ENCODE peak calls at places on chromosomes 2 and 18, in seven cellular contexts. Q, S, P, M, Z, Y and C are unnamed samples.

GRCh38 chr2:52181080-52181479 is 1149.1 kb upstream of the NRXN1 start:
- DNase-seq in Z (no peak), S (no peak), M (no peak), Y (no peak), P (no peak), Q (no peak), C (no peak)

GRCh38 chr2:23900927-23901322 is 26.0 kb downstream of the ATAD2B start:
- DNase-seq in P (no peak), Y (no peak), M (peak), Z (no peak), S (no peak), Q (no peak), C (peak)

GRCh38 chr2:45047301-45047700 is 38.0 kb upstream of the SIX2 start:
- DNase-seq in P (no peak), S (no peak), Z (no peak), Q (no peak), M (no peak), Y (no peak), C (no peak)

GRCh38 chr2:36526216-36526615 is 71.8 kb downstream of the FEZ2 start:
- DNase-seq in Z (no peak), Q (no peak), Y (no peak), M (no peak), S (no peak), P (no peak), C (no peak)

GRCh38 chr2:138321458-138321857 is 180.1 kb upstream of the SPOPL start:
- DNase-seq in Z (no peak), Y (no peak), S (no peak), Q (no peak), P (no peak), M (no peak), C (peak)

GRCh38 chr2:20501974-20502373 is 55.1 kb downstream of the RHOB start:
- DNase-seq in S (no peak), M (no peak), Y (peak), Z (no peak), P (no peak), Q (no peak), C (no peak)

GRCh38 chr2:179422037-179422643 is 157.5 kb upstream of the SESTD1 start:
- DNase-seq in M (peak), S (peak), Y (peak), Q (peak), P (peak), Z (peak), C (peak)

GRCh38 chr2:100178085-100178788 is 35.8 kb upstream of the AFF3 start:
- DNase-seq in Q (no peak), S (no peak), Y (peak), Z (peak), M (peak), P (no peak), C (peak)

GRCh38 chr2:60560734-60561649 is 7.5 kb upstream of the BCL11A start:
- DNase-seq in Z (no peak), M (peak), Y (no peak), Q (no peak), S (no peak), P (no peak), C (no peak)

GRCh38 chr18:73881396-73881795 is 266.2 kb downstream of the FBXO15 start:
- DNase-seq in Q (no peak), Z (no peak), M (no peak), P (no peak), Y (no peak), S (no peak), C (no peak)

GRCh38 chr2:152743004-152743403 is 24.6 kb downstream of the ARL6IP6 start:
- DNase-seq in Y (peak), P (no peak), S (no peak), Q (no peak), Z (no peak), M (peak), C (peak)

GRCh38 chr2:48415765-48416515 is 114.0 kb upstream of the STON1 start:
- DNase-seq in M (peak), Z (no peak), Q (no peak), P (no peak), Y (no peak), S (no peak), C (no peak)

GRCh38 chr2:82120120-82120519 is 1815.6 kb upstream of the LRRTM1 start:
- DNase-seq in Q (no peak), Y (no peak), S (no peak), Z (peak), M (no peak), P (no peak), C (peak)

GRCh38 chr2:240596491-240596931 is 10.0 kb downstream of the CAPN10 start:
- DNase-seq in Z (no peak), Y (no peak), M (no peak), P (peak), S (peak), Q (peak), C (no peak)

GRCh38 chr2:182165196-182165595 is 179.5 kb downstream of the PPP1R1C start:
- DNase-seq in Q (no peak), S (no peak), Z (no peak), Y (no peak), M (no peak), P (no peak), C (no peak)

GRCh38 chr2:70981421-70981820 is 3.0 kb downstream of the ANKRD53 start:
- DNase-seq in Y (no peak), M (no peak), P (no peak), Q (no peak), S (no peak), Z (no peak), C (no peak)

GRCh38 chr2:26702025-26702424 is 9.5 kb downstream of the KCNK3 start:
- DNase-seq in S (no peak), M (peak), Z (no peak), P (no peak), Q (no peak), Y (no peak), C (no peak)

GRCh38 chr2:84925336-84925723 is 19.9 kb downstream of the TMSB10 start:
- DNase-seq in Z (no peak), Y (no peak), Q (no peak), P (no peak), M (no peak), S (no peak), C (no peak)

GRCh38 chr2:41160439-41160838 is 708.5 kb upstream of the SLC8A1 start:
- DNase-seq in Q (no peak), S (no peak), M (peak), P (no peak), Y (no peak), Z (no peak), C (no peak)

GRCh38 chr2:64634338-64635267 is 19.1 kb downstream of the SERTAD2 start:
- DNase-seq in S (no peak), Z (no peak), P (no peak), Q (no peak), M (no peak), Y (no peak), C (no peak)

GRCh38 chr18:45588284-45588683 is 27.0 kb upstream of the SLC14A2 start:
- DNase-seq in S (no peak), M (no peak), Z (no peak), Q (no peak), Y (no peak), P (no peak), C (no peak)

GRCh38 chr2:83943265-83943664 is 515.8 kb downstream of the SUCLG1 start:
- DNase-seq in S (no peak), M (no peak), P (no peak), Y (no peak), Q (no peak), Z (no peak), C (no peak)

GRCh38 chr18:48412339-48412929 is 3.3 kb upstream of the ZBTB7C start:
- DNase-seq in M (peak), Y (peak), S (no peak), P (no peak), Z (no peak), Q (no peak), C (peak)

GRCh38 chr2:30686000-30686399 is 121.2 kb downstream of the CAPN13 start:
- DNase-seq in M (peak), Q (no peak), Y (no peak), Z (no peak), S (no peak), P (no peak), C (peak)

GRCh38 chr2:170260188-170260587 is 82.2 kb downstream of the MYO3B start:
- DNase-seq in P (no peak), S (no peak), Q (no peak), Z (no peak), Y (no peak), M (no peak), C (no peak)

GRCh38 chr2:229422005-229422404 is 150.9 kb upstream of the PID1 start:
- DNase-seq in S (no peak), P (no peak), M (no peak), Y (no peak), Q (no peak), Z (no peak), C (no peak)

GRCh38 chr2:43465234-43465633 is 130.6 kb downstream of the THADA start:
- DNase-seq in S (no peak), Y (no peak), Q (no peak), P (no peak), M (no peak), Z (no peak), C (no peak)

GRCh38 chr2:88601302-88601701 is 26.0 kb downstream of the EIF2AK3 start:
- DNase-seq in M (no peak), Z (no peak), Y (no peak), P (no peak), Q (no peak), S (no peak), C (no peak)

GRCh38 chr18:61955644-61956043 is 62.8 kb upstream of the RNF152 start:
- DNase-seq in P (no peak), Y (no peak), M (no peak), S (no peak), Q (no peak), Z (no peak), C (no peak)

GRCh38 chr2:137888845-137889244 is 75.4 kb upstream of the HNMT start:
- DNase-seq in P (no peak), M (no peak), S (no peak), Y (peak), Z (peak), Q (peak), C (peak)

GRCh38 chr2:29233428-29233827 is 118.2 kb downstream of the CLIP4 start:
- DNase-seq in P (no peak), Z (no peak), Y (no peak), Q (no peak), S (no peak), M (no peak), C (no peak)
- H3K27ac ChIP-seq in P (no peak), Z (no peak), Y (no peak), Q (no peak), S (no peak), M (no peak), C (no peak)

DNA sequence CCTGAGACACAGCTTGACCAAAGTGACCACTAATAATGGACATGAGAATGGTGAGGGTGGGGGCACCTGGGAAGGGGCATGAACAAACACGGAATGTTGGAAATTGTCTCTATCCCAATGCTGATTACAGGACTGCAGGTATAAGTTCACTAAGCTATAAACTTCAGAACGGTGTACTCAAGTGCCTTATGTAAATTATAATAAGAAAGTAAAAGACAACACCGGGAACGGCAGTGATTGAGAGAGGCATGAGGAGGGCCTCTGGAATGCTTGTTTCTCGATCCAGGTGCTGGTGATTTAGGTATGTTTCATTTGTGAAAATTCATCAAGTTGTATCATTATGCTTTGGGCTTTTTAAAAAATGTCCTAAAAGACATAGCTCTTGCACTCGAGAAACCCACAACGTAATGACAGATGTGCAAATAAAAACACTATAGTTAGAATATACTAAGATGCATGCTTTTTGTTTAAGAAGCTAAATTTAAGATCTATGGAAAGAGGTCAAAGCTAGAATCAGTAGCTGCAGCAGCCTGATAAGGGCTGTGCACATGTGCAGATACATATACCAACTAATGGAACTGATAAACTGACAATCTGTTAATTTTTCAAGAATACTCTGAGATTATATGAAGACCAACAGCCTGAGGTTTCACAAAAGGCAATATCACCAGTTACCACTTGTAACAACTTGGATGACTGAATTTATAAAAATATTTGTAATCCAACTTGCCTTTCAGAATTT is 7.6 kb downstream of the HIBCH start:
- DNase-seq in Y (no peak), Z (no peak), M (no peak), S (no peak), P (no peak), Q (no peak), C (no peak)
- H3K27ac ChIP-seq in Y (no peak), Z (no peak), M (no peak), S (no peak), P (no peak), Q (no peak), C (no peak)

GRCh38 chr2:105418527-105418926 is 19.7 kb upstream of the FHL2 start:
- DNase-seq in Z (no peak), M (no peak), P (no peak), Y (no peak), Q (no peak), S (no peak), C (no peak)
- H3K27ac ChIP-seq in Z (no peak), M (no peak), P (no peak), Y (no peak), Q (no peak), S (no peak), C (no peak)

DNA sequence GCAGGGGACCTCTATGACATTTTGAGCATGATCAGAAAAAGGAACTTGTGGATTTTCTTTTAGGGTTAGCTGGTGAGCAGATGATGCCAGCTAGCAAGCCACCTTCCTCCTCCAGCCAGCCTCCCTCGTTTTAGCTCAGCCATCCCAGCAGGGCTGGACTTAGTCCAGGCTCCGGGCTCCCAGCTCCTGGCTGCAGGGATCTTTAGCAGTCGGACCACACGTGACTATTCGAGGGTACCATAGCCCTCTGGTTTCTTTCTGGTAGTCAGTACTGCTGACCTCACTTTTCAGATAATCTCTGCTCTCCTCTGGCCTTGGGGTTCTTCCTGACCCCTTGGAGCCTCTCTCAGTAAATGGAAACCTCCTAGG is 31.8 kb downstream of the NCK2 start:
- DNase-seq in Y (no peak), Q (no peak), Z (no peak), S (no peak), P (no peak), M (no peak), C (no peak)
- H3K27ac ChIP-seq in Y (no peak), Q (peak), Z (no peak), S (no peak), P (no peak), M (peak), C (peak)

GRCh38 chr2:197089659-197090058 is 163.2 kb upstream of the PGAP1 start:
- DNase-seq in Z (no peak), Y (no peak), M (no peak), Q (no peak), S (no peak), P (no peak), C (no peak)
- H3K27ac ChIP-seq in Z (no peak), Y (no peak), M (no peak), Q (no peak), S (peak), P (no peak), C (no peak)